ENCODE peak calls at places on chromosomes 13 and 19, in nine cellular contexts. T is neural crest cell, H is left lung, O is heart left ventricle, W is hepatocyte, Q is body of pancreas, Z is endothelial cell, E is fibroblast of pulmonary artery, P is AG10803. U is an unnamed sample.

GRCh38 chr19:4471400-4472173 is 510 bp upstream of the HDGFL2 start:
- DNase-seq in T (peak), H (peak), O (peak), W (peak), Q (peak), Z (peak), E (peak), P (peak), U (peak)

GRCh38 chr19:1177322-1178114 is 3.5 kb upstream of the SBNO2 start:
- DNase-seq in T (no peak), H (peak), O (no peak), W (peak), Q (no peak), Z (no peak), E (peak), P (peak), U (no peak)

GRCh38 chr19:41457241-41457640 is 14.3 kb downstream of the ERICH4 start:
- DNase-seq in T (no peak), H (no peak), O (no peak), W (no peak), Q (no peak), Z (no peak), E (no peak), P (no peak), U (no peak)

GRCh38 chr19:44182145-44182544 is 17.2 kb downstream of the ZNF226 start:
- DNase-seq in T (no peak), H (no peak), O (no peak), W (no peak), Q (no peak), Z (no peak), E (no peak), P (no peak), U (no peak)

GRCh38 chr13:34294483-34295129 is 476.7 kb downstream of the RFC3 start:
- DNase-seq in T (no peak), H (no peak), O (peak), W (no peak), Q (no peak), Z (no peak), E (peak), P (peak), U (no peak)

GRCh38 chr13:48504606-48505369 is 28.1 kb downstream of the RCBTB2 start:
- DNase-seq in T (no peak), H (no peak), O (no peak), W (no peak), Q (no peak), Z (no peak), E (no peak), P (no peak), U (no peak)

GRCh38 chr19:42184401-42184861 is 33.0 kb downstream of the DEDD2 start:
- DNase-seq in T (peak), H (peak), O (peak), W (peak), Q (peak), Z (peak), E (peak), P (peak), U (peak)

GRCh38 chr13:113990321-113990837 is 16.5 kb upstream of the C13orf46 start:
- DNase-seq in T (no peak), H (peak), O (no peak), W (no peak), Q (no peak), Z (no peak), E (no peak), P (no peak), U (no peak)

GRCh38 chr19:854549-854948 is 2.4 kb downstream of the ELANE start:
- DNase-seq in T (no peak), H (no peak), O (no peak), W (no peak), Q (no peak), Z (no peak), E (no peak), P (no peak), U (no peak)

GRCh38 chr13:112709825-112710783 is 20.3 kb downstream of the ATP11A start:
- DNase-seq in T (no peak), H (peak), O (no peak), W (no peak), Q (peak), Z (no peak), E (no peak), P (no peak), U (no peak)

GRCh38 chr19:18280247-18281081 is 958 bp downstream of the JUND start:
- DNase-seq in T (peak), H (peak), O (peak), W (peak), Q (peak), Z (peak), E (peak), P (peak), U (peak)

GRCh38 chr19:5627395-5627904 is 4.6 kb downstream of the SAFB start:
- DNase-seq in T (peak), H (peak), O (peak), W (no peak), Q (no peak), Z (no peak), E (no peak), P (peak), U (no peak)

GRCh38 chr19:41367848-41368301 is 3.9 kb upstream of the B9D2 start:
- DNase-seq in T (no peak), H (no peak), O (no peak), W (peak), Q (no peak), Z (no peak), E (peak), P (peak), U (no peak)

GRCh38 chr13:102721800-102722231 is 27.0 kb upstream of the METTL21C start:
- DNase-seq in T (no peak), H (no peak), O (no peak), W (no peak), Q (no peak), Z (no peak), E (peak), P (peak), U (no peak)

GRCh38 chr19:4014541-4015491 is 7.3 kb downstream of the PIAS4 start:
- DNase-seq in T (no peak), H (no peak), O (peak), W (peak), Q (no peak), Z (no peak), E (no peak), P (no peak), U (peak)

GRCh38 chr13:111005808-111006494 is 91.1 kb upstream of the ANKRD10 start:
- DNase-seq in T (no peak), H (no peak), O (peak), W (no peak), Q (peak), Z (no peak), E (peak), P (peak), U (no peak)

GRCh38 chr19:19101540-19101939 is 36.7 kb downstream of the TMEM161A start:
- DNase-seq in T (no peak), H (no peak), O (no peak), W (no peak), Q (no peak), Z (no peak), E (no peak), P (no peak), U (no peak)

GRCh38 chr13:114035583-114036501 is 62.0 kb upstream of the C13orf46 start:
- DNase-seq in T (no peak), H (no peak), O (no peak), W (peak), Q (no peak), Z (peak), E (peak), P (peak), U (no peak)

GRCh38 chr19:19711934-19712828 is 20.7 kb downstream of the ZNF14 start:
- DNase-seq in T (no peak), H (no peak), O (no peak), W (no peak), Q (no peak), Z (no peak), E (no peak), P (no peak), U (no peak)

GRCh38 chr13:112451512-112452379 is 75.6 kb downstream of the SPACA7 start:
- DNase-seq in T (no peak), H (peak), O (no peak), W (no peak), Q (no peak), Z (no peak), E (no peak), P (no peak), U (no peak)

GRCh38 chr13:113519556-113519955 is 29.0 kb upstream of the DCUN1D2 start:
- DNase-seq in T (no peak), H (no peak), O (no peak), W (no peak), Q (no peak), Z (no peak), E (no peak), P (no peak), U (no peak)

DNA sequence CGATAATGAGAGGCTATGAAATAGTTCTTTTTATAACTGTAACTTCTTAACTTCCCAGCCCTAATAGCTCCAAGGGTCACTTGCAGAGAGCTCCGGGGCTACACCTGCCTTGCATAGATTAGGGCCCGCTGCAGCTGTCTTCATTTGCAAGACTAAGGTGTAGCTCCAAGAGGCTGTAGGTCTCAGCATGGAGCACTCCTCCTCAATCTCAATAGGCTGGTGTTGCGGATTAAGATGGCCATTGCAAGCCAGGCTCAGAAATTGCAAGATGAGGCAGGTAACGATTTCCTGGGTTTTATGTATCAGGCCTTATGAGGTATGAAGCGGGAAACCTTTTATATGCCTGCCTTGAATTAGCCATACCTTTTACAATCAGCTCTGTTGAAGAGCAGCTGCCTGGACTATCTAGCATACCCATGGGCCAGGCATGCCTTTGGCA is 185.7 kb downstream of the TM9SF2 start:
- DNase-seq in T (no peak), H (no peak), O (no peak), W (peak), Q (no peak), Z (peak), E (no peak), P (no peak), U (no peak)
- TF ChIP-seq CTCF in T (no peak), H (no peak), O (no peak), W (no peak), Q (no peak), Z (no peak), E (no peak), P (no peak), U (no peak)

GRCh38 chr19:7194566-7194965 is 99.6 kb downstream of the INSR start:
- DNase-seq in T (no peak), H (no peak), O (no peak), W (no peak), Q (no peak), Z (no peak), E (no peak), P (no peak), U (no peak)

GRCh38 chr19:7196721-7197168 is 97.5 kb downstream of the INSR start:
- DNase-seq in T (no peak), H (no peak), O (no peak), W (peak), Q (peak), Z (no peak), E (peak), P (peak), U (no peak)

GRCh38 chr19:7197760-7198696 is 96.2 kb downstream of the INSR start:
- DNase-seq in T (peak), H (peak), O (peak), W (peak), Q (peak), Z (peak), E (peak), P (peak), U (peak)

GRCh38 chr19:7199613-7200533 is 94.3 kb downstream of the INSR start:
- DNase-seq in T (no peak), H (no peak), O (no peak), W (peak), Q (peak), Z (no peak), E (no peak), P (no peak), U (no peak)

DNA sequence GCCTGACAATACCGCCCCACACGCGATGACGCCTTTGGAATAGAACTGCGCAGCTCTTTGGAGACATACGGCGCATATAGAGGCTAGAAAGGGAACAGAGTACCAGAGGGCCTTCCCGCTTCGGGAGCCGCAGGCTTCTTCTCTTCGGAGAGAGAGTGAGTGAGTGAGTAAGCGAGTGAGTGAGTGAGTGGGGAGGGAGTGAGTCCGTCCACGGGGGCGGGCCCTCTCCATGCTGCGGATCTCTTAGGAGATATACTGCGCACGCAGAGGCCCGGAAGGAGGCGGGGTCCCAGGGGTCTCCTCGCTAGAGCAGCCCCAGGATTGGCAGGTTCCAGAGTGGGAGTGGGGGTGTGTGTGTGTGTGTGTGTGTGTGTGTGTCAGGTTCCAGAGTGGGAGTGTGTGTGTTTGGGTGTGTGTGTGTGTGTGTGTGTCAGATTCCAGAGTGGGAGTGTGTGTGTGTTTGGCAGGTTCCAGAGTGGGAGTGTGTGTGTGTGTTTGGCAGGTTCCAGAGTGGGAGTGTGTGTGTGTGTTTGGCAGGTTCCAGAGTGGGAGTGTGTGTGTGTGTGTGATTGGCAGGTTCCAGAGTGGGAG is 97.0 kb downstream of the INSR start:
- DNase-seq in T (peak), H (peak), O (peak), W (peak), Q (peak), Z (peak), E (peak), P (peak), U (peak)
- TF ChIP-seq CTCF in T (no peak), H (no peak), O (no peak), W (no peak), Q (no peak), Z (no peak), E (no peak), P (no peak), U (no peak)

DNA sequence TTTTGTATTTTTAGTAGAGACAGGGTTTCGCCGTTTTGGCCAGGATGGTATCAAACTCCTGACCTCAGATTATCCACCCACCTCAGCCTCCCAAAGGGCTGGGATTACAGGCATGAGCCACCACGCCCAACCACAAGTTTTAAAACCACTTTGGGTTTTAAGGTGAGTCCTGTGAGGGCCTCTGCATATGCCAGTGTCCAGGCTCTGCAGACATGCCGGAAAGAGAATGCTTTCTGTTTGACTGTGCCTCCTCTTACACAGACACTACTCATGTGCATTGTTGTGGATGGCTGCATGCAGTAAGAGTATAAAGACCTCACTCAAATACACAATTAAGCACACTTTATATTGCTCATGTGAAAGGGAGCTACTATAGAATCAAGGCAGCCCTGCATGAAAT is 20.8 kb upstream of the SLC25A30 start:
- DNase-seq in T (no peak), H (no peak), O (no peak), W (no peak), Q (no peak), Z (no peak), E (no peak), P (no peak), U (no peak)
- TF ChIP-seq CTCF in T (no peak), H (no peak), O (no peak), W (no peak), Q (no peak), Z (no peak), E (no peak), P (no peak), U (no peak)

DNA sequence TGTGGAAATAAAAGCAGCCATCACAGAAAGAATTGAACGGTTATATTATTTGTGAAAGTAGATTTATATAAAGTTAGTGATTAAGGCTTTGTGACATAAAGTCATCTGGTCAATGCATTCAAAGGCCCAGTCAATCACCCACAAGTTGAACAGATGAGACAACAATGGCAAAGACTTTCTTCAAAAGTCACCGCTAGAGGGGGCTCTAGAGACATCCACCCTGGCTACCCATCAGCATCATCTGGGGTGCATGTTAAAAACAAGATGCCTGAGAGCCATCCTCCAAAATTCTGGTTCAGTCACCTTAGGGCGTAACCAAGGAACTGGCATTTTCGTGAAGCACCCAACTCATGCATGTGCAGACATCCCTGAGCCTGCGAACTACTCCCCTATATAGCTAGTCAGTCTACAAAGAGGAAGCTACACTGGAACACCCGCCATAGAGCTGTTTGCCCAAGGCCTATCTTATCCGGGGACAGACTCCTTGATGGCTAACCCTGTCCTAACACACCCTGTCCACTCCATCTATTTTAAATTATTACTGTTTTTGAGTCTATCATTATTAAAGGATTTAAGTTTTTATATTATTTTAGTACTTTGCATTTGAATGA is 970.5 kb downstream of the UQCRFS1 start:
- DNase-seq in T (peak), H (no peak), O (no peak), W (peak), Q (peak), Z (peak), E (peak), P (peak), U (no peak)
- TF ChIP-seq CTCF in T (peak), H (peak), O (peak), W (peak), Q (peak), Z (peak), E (peak), P (peak), U (peak)

GRCh38 chr19:35555301-35556005 is 8.0 kb downstream of the ATP4A start:
- DNase-seq in T (no peak), H (no peak), O (no peak), W (no peak), Q (no peak), Z (peak), E (peak), P (peak), U (no peak)
- TF ChIP-seq CTCF in T (peak), H (no peak), O (no peak), W (no peak), Q (peak), Z (no peak), E (peak), P (peak), U (no peak)

DNA sequence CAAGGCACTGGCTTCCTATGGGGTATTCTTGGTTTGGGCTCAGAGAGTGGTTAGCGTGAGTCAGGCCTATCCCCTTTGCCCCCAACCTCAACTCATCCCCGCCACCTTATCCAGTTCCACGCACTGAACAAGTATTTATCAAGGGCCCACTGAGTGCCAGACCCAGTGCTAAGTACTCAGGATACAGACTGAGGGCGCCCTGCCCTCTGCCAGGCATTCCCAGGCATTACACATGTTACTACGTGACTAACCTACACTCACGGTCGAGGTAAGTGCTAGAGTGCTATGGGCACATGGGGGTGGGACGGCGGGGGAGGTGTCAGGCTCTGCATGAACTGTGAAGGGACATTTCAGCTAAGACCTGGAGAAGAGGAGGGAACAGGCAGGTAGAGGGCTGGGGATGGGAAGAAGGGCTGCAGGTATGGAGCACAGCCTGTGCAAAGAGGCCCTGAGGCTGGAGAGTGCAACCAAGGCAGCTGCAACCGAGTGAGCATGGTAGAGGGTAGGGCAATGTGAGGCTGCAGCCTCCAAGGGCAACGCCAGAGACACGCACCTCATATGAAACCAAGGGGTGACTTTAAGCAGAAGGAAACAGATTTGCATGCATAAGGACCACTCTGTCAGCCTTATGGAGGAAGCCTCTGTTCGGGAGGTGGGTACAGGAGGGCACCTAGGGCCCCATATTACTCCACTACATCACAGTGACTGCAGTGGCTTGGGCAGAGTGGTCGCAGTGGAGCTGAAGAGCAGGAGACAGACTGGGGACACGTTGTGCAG is 22.5 kb downstream of the DHRS12 start:
- DNase-seq in T (no peak), H (no peak), O (no peak), W (peak), Q (peak), Z (no peak), E (peak), P (no peak), U (no peak)
- TF ChIP-seq CTCF in T (peak), H (no peak), O (no peak), W (peak), Q (peak), Z (peak), E (peak), P (peak), U (no peak)

GRCh38 chr13:97753942-97754670 is 199.4 kb upstream of the IPO5 start:
- DNase-seq in T (no peak), H (no peak), O (no peak), W (no peak), Q (no peak), Z (no peak), E (no peak), P (no peak), U (no peak)
- TF ChIP-seq CTCF in T (no peak), H (no peak), O (no peak), W (no peak), Q (no peak), Z (peak), E (no peak), P (no peak), U (no peak)